ENCODE peak calls at places on chromosomes 4 and X, in four cellular contexts. Y, K, A and X are unnamed samples.

GRCh38 chrX:85503258-85504158 is 124.0 kb upstream of the POF1B start:
- DNase-seq in Y (no peak), K (no peak), A (no peak), X (no peak)

GRCh38 chrX:39201305-39201990 is 400.2 kb downstream of the MID1IP1 start:
- DNase-seq in Y (no peak), K (no peak), A (peak), X (no peak)

GRCh38 chr4:13700196-13701140 is 72.9 kb upstream of the BOD1L1 start:
- DNase-seq in Y (no peak), K (no peak), A (no peak), X (no peak)

GRCh38 chr4:165966833-165967232 is 93.8 kb downstream of the TLL1 start:
- DNase-seq in Y (no peak), K (no peak), A (no peak), X (no peak)

GRCh38 chr4:148780426-148781005 is 338.3 kb upstream of the NR3C2 start:
- DNase-seq in Y (no peak), K (no peak), A (no peak), X (no peak)

GRCh38 chrX:77442728-77443127 is 4.5 kb upstream of the FGF16 start:
- DNase-seq in Y (peak), K (no peak), A (no peak), X (peak)

GRCh38 chr4:176789955-176790354 is 2.8 kb downstream of the VEGFC start:
- DNase-seq in Y (peak), K (peak), A (peak), X (peak)

GRCh38 chrX:39476596-39476995 is 621.2 kb downstream of the BCOR start:
- DNase-seq in Y (no peak), K (no peak), A (peak), X (no peak)

GRCh38 chr4:100483796-100484195 is 34.0 kb downstream of the EMCN start:
- DNase-seq in Y (no peak), K (no peak), A (no peak), X (no peak)

GRCh38 chr4:25993564-25994185 is 79.7 kb downstream of the SMIM20 start:
- DNase-seq in Y (peak), K (peak), A (peak), X (peak)

GRCh38 chrX:54012830-54013500 is 31.3 kb downstream of the PHF8 start:
- DNase-seq in Y (no peak), K (no peak), A (no peak), X (no peak)

GRCh38 chr4:24105183-24106039 is 215.6 kb upstream of the PPARGC1A start:
- DNase-seq in Y (no peak), K (no peak), A (no peak), X (no peak)

GRCh38 chr4:164318350-164318749 is 435.6 kb upstream of the SMIM31 start:
- DNase-seq in Y (no peak), K (no peak), A (no peak), X (no peak)

GRCh38 chr4:69760455-69760854 is at the start of gene SULT1B1:
- DNase-seq in Y (no peak), K (no peak), A (no peak), X (no peak)

GRCh38 chr4:85228264-85228663 is 246.7 kb upstream of the ARHGAP24 start:
- DNase-seq in Y (no peak), K (no peak), A (peak), X (no peak)
- TF ChIP-seq ELF1 in Y (no peak), K (no peak), A (no peak), X (no peak)

DNA sequence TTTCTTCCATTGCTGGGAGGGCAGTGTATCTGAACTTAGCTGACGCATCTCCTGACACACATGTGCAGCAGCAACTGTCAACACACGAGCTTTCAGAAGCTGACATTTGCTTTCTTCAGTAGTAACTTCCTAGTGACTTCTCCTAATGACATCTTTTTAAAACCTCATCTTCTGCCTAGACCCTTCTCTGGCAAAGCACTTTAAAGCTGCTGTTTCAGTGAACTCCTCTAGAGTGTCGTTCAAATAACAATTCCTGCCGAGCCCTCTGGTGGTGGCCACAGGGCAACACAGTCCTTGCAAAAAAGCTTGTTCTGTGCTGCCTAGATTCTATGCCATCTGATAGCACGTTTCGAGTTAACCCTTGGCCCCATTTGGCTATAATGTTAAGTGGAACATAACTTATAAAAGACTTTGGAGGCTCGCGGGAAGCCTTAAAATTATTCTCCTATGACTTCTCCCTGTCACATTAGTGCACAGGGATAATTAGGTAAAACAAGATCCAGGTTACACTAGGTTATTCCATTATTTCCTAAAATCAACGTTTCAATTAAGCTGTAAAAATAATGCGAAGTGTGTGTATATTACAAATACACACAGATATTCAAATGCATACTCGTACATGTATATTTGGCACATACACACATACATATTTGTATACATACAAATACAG is 2340.8 kb downstream of the PCDH7 start:
- DNase-seq in Y (peak), K (peak), A (peak), X (peak)
- TF ChIP-seq ELF1 in Y (no peak), K (no peak), A (no peak), X (no peak)

GRCh38 chrX:46295963-46296362 is 249.3 kb downstream of the ZNF674 start:
- DNase-seq in Y (no peak), K (no peak), A (no peak), X (peak)

GRCh38 chrX:46301903-46302302 is 243.3 kb downstream of the ZNF674 start:
- DNase-seq in Y (no peak), K (no peak), A (no peak), X (no peak)

GRCh38 chrX:46294234-46294633 is 251.0 kb downstream of the ZNF674 start:
- DNase-seq in Y (no peak), K (no peak), A (no peak), X (no peak)

DNA sequence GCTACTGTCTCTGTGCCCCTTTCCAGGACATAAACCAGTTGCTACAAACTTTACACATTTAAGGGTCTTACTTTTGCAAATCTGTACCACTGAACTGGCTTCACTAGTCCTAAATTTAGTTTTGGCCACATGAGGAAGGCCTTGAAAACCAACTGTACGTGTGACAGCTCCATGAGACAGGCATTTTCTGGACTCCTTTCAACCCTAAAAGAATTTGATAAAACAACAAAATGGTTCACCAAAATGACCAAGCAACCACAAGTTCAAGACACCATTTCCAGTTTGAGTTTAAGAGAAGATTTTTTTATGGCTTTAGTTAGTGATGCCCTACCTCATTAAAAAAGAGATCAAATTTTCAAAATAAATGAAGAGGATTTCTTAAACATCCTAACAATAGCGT is 246.4 kb downstream of the ZNF674 start:
- DNase-seq in Y (no peak), K (no peak), A (no peak), X (no peak)
- TF ChIP-seq ELF1 in Y (no peak), K (no peak), A (no peak), X (no peak)

DNA sequence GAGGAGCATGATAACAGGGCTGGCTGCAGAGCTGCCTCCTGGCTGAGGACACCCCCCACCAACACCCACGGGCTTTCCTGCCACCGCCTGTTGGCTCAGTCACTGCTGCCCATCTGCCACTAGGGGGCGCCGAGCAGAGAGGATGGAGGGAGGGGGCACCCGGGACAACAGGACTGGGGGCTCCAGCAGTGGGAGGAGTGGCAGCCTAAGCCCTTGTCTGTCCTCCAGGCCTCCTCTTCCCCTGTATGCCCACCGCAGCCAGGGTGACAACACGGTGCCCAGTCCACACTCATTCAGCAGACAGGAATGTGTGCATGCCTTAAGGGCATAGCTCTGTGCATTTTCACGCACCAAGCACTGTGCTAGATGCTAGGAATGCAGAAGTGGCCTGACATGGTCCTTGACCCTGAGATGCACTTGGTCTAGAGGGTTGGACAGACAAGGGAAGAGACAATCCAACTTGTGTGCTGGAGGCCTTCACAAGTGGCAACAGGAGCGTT is 149.9 kb downstream of the AMMECR1 start:
- DNase-seq in Y (no peak), K (peak), A (peak), X (no peak)
- TF ChIP-seq ELF1 in Y (no peak), K (no peak), A (no peak), X (no peak)

DNA sequence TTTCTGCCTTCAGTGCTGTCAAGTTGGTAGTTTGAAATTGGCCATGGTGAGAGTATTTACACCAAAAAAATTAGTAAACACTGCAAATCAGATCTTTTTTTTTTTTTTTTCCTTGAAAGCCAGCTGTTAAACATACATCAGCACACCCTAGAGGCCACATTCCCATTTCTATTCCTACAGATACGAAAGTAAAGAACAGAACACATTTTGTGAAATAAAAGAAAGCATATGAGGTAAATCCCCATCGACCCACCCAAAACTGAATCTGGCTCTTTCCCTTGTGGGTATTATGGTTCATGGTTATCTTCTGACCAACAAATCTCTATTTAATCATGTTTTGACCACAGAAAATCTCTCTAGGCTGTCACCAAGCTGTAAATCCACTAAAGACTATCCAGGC is 41.8 kb upstream of the AP1AR start:
- DNase-seq in Y (no peak), K (peak), A (no peak), X (no peak)
- TF ChIP-seq ELF1 in Y (no peak), K (no peak), A (no peak), X (no peak)

GRCh38 chrX:109635151-109635550 is 10.2 kb upstream of the KCNE5 start:
- DNase-seq in Y (no peak), K (peak), A (peak), X (no peak)
- TF ChIP-seq ELF1 in Y (no peak), K (no peak), A (no peak), X (no peak)

GRCh38 chrX:106955004-106955772 is 35.0 kb downstream of the CLDN2 start:
- DNase-seq in Y (no peak), K (peak), A (no peak), X (peak)

GRCh38 chrX:106957856-106958255 is 37.7 kb downstream of the CLDN2 start:
- DNase-seq in Y (no peak), K (no peak), A (no peak), X (no peak)

GRCh38 chrX:106964290-106964689 is 35.7 kb downstream of the MORC4 start:
- DNase-seq in Y (no peak), K (no peak), A (no peak), X (no peak)

GRCh38 chrX:106963111-106963510 is 36.9 kb downstream of the MORC4 start:
- DNase-seq in Y (no peak), K (no peak), A (no peak), X (no peak)

DNA sequence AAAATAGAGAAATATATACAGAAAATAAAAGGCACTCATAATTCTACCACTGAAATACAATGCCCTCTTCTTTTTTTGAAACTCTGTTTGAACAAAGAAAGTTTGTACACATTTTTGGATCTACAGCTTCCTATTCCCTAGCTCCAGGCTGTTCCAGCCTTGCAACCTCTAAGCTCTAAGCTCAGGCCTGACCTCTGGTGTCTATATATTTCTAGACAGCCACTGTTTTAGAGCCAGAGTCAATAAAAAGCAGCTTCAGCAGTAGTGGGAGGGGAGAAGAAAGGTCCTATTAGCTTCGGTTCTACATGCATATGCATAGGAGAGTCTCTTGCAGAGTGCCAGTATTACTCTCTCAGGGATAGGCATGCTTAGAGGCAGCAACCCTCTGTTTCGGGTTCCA is 39.7 kb downstream of the CLDN2 start:
- DNase-seq in Y (no peak), K (no peak), A (no peak), X (peak)
- TF ChIP-seq ELF1 in Y (no peak), K (no peak), A (no peak), X (no peak)

DNA sequence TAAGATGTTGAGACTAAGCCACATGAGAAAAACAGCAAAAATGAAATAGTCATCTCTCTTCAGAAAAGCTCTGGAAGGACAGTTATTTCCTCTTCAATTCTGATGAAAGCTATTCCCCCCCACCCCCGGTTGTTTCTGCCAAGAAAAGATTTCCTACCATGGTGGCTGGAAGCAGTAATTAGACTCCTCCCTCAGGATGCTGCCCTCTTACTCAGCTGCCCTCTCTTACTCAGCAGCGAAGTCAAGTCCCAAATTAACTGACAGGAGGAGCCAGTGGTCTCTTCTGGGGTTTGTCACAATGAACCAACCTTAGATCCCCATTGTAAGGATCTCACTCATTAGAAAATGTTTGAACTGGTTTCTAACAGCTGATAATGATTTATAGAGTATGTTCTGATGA is 38.0 kb downstream of the GPM6B start:
- DNase-seq in Y (no peak), K (no peak), A (no peak), X (no peak)
- TF ChIP-seq ELF1 in Y (no peak), K (no peak), A (no peak), X (no peak)

DNA sequence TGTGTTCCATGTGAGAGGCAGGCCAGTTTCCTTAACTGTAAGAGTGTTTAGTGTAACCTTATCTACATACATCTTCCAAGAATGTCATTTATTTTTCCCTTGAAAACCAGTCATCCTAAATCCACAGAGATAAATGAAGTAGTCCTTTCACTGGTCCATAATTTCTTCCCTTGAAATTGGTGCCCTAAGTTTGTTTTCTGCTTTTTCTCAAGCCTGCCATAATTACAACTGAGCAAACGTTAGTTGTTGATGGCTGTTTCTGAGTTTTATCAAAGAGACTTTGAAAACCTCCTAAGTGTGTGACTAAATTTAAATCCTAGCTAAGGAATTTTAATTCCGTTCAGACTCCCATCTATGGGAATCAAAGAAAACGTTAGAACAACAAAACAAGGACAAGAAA is 3.6 kb upstream of the TDO2 start:
- DNase-seq in Y (no peak), K (no peak), A (no peak), X (no peak)
- TF ChIP-seq ELF1 in Y (no peak), K (no peak), A (no peak), X (no peak)